ENCODE peak calls at places on chromosomes 7 and 10, in ten cellular contexts. F, N, X, K, T, R, W, M, Q and P are unnamed samples.

GRCh38 chr10:131676971-131677421 is 223.8 kb upstream of the PPP2R2D start:
- DNase-seq in R (no peak), N (no peak), X (no peak), T (no peak), K (no peak), W (no peak), F (peak), Q (no peak), M (no peak), P (no peak)

GRCh38 chr10:71371750-71372166 is 25.0 kb upstream of the CDH23 start:
- DNase-seq in F (peak), M (no peak), W (no peak), Q (no peak), R (no peak), X (no peak), N (no peak), K (no peak), T (no peak), P (no peak)

GRCh38 chr7:16847381-16847860 is 34.4 kb downstream of the AGR3 start:
- DNase-seq in K (peak), X (no peak), F (no peak), Q (no peak), W (no peak), M (no peak), N (peak), R (peak), T (peak), P (no peak)

GRCh38 chr10:131079314-131079713 is 232.2 kb downstream of the TCERG1L start:
- DNase-seq in R (no peak), Q (no peak), N (no peak), K (no peak), T (no peak), X (no peak), F (no peak), W (no peak), M (no peak), P (no peak)

GRCh38 chr7:24981544-24981951 is 1.6 kb upstream of the OSBPL3 start:
- DNase-seq in F (peak), X (peak), T (no peak), Q (peak), M (peak), K (peak), N (peak), R (peak), W (peak), P (peak)

GRCh38 chr7:44867073-44867990 is 18.0 kb downstream of the PURB start:
- DNase-seq in Q (no peak), X (peak), T (peak), M (peak), N (no peak), K (no peak), F (peak), R (peak), W (no peak), P (peak)

GRCh38 chr7:106367018-106367420 is 82.2 kb upstream of the NAMPT start:
- DNase-seq in W (no peak), T (peak), M (no peak), Q (no peak), X (peak), R (peak), F (peak), N (no peak), K (no peak), P (no peak)

GRCh38 chr10:112812571-112812970 is 137.5 kb upstream of the TCF7L2 start:
- DNase-seq in W (no peak), N (no peak), R (no peak), M (no peak), X (no peak), Q (no peak), F (no peak), K (no peak), T (no peak), P (no peak)

GRCh38 chr10:5506751-5507648 is 7.6 kb upstream of the CALML5 start:
- DNase-seq in K (no peak), R (no peak), T (no peak), N (peak), Q (no peak), M (no peak), W (no peak), F (no peak), X (no peak), P (peak)

GRCh38 chr10:114334301-114334700 is 70.0 kb downstream of the AFAP1L2 start:
- DNase-seq in N (no peak), X (no peak), T (no peak), F (no peak), R (no peak), M (no peak), Q (no peak), K (no peak), W (no peak), P (no peak)

GRCh38 chr7:2622869-2623697 is 8.7 kb upstream of the TTYH3 start:
- DNase-seq in K (no peak), M (peak), T (no peak), X (no peak), Q (no peak), R (no peak), F (no peak), W (no peak), N (peak), P (no peak)

GRCh38 chr10:1197384-1197783 is 141.2 kb downstream of the WDR37 start:
- DNase-seq in N (peak), X (no peak), R (no peak), K (no peak), T (no peak), F (no peak), Q (no peak), M (no peak), W (no peak), P (no peak)

GRCh38 chr7:124652237-124652636 is 113.4 kb downstream of the GPR37 start:
- DNase-seq in F (no peak), K (no peak), W (no peak), Q (no peak), T (no peak), R (peak), X (no peak), N (no peak), M (no peak), P (peak)

GRCh38 chr10:118151461-118151860 is 104.7 kb upstream of the RAB11FIP2 start:
- DNase-seq in T (no peak), M (no peak), Q (no peak), F (no peak), K (no peak), N (no peak), R (no peak), W (no peak), X (no peak), P (no peak)

GRCh38 chr7:129123517-129123872 is 21.0 kb upstream of the TSPAN33 start:
- DNase-seq in Q (no peak), N (no peak), F (no peak), R (no peak), X (no peak), T (no peak), W (no peak), K (no peak), M (no peak), P (no peak)

GRCh38 chr7:31114593-31115343 is 62.7 kb downstream of the ADCYAP1R1 start:
- DNase-seq in K (no peak), T (no peak), N (no peak), Q (no peak), X (peak), W (no peak), M (no peak), F (peak), R (peak), P (no peak)

GRCh38 chr10:18100664-18101063 is 39.6 kb upstream of the CACNB2 start:
- DNase-seq in K (no peak), F (peak), N (no peak), X (no peak), R (peak), M (no peak), W (no peak), T (no peak), Q (no peak), P (no peak)

GRCh38 chr10:2972216-2972615 is 95.1 kb upstream of the PFKP start:
- DNase-seq in F (no peak), X (no peak), Q (no peak), K (no peak), W (no peak), M (no peak), N (no peak), R (no peak), T (no peak), P (no peak)

GRCh38 chr7:47819054-47819920 is 129.0 kb downstream of the PKD1L1 start:
- DNase-seq in X (peak), F (peak), R (peak), M (peak), N (peak), K (peak), Q (peak), T (peak), W (peak), P (peak)

GRCh38 chr7:30238721-30239441 is 45.5 kb upstream of the ZNRF2 start:
- DNase-seq in F (no peak), N (peak), K (peak), M (peak), Q (no peak), R (no peak), X (peak), T (no peak), W (no peak), P (no peak)

GRCh38 chr7:45143616-45144015 is 14.0 kb upstream of the RAMP3 start:
- DNase-seq in W (no peak), N (no peak), F (no peak), K (no peak), X (no peak), Q (no peak), M (no peak), T (no peak), R (peak), P (peak)

GRCh38 chr7:151689196-151689971 is 169.7 kb upstream of the RHEB start:
- DNase-seq in K (peak), F (no peak), M (no peak), Q (peak), N (no peak), R (no peak), W (peak), T (no peak), X (no peak), P (peak)

GRCh38 chr10:3935141-3935540 is 150.1 kb upstream of the KLF6 start:
- DNase-seq in T (no peak), K (no peak), N (no peak), R (peak), W (peak), X (peak), Q (no peak), M (peak), F (no peak), P (no peak)

GRCh38 chr7:80732635-80733034 is 94.2 kb downstream of the CD36 start:
- DNase-seq in T (peak), N (no peak), R (no peak), M (no peak), Q (no peak), X (no peak), W (no peak), F (peak), K (no peak), P (no peak)

GRCh38 chr7:3250725-3251124 is 50.3 kb upstream of the SDK1 start:
- DNase-seq in N (no peak), Q (no peak), R (no peak), M (no peak), K (no peak), T (no peak), W (no peak), F (no peak), X (no peak), P (no peak)

GRCh38 chr10:111933937-111934336 is 249.6 kb downstream of the GPAM start:
- DNase-seq in T (no peak), M (no peak), X (no peak), K (no peak), Q (no peak), F (no peak), W (no peak), N (no peak), R (no peak), P (no peak)

GRCh38 chr10:25068152-25069058 is 52.0 kb downstream of the THNSL1 start:
- DNase-seq in F (no peak), Q (no peak), X (peak), N (no peak), W (no peak), R (peak), K (no peak), T (no peak), M (no peak), P (no peak)

GRCh38 chr7:47290466-47290865 is 291.4 kb downstream of the TNS3 start:
- DNase-seq in F (no peak), R (no peak), W (no peak), Q (no peak), X (no peak), N (no peak), K (no peak), M (no peak), T (no peak), P (no peak)

GRCh38 chr10:125002423-125003145 is 60.7 kb downstream of the ZRANB1 start:
- DNase-seq in W (peak), X (no peak), N (no peak), M (peak), Q (peak), F (no peak), K (peak), T (no peak), R (no peak), P (no peak)

GRCh38 chr10:1661861-1662260 is 75.5 kb downstream of the ADARB2 start:
- DNase-seq in F (no peak), R (no peak), N (no peak), M (no peak), X (no peak), W (no peak), K (no peak), Q (no peak), T (no peak), P (no peak)

GRCh38 chr7:132551928-132552327 is 24.3 kb downstream of the PLXNA4 start:
- DNase-seq in W (no peak), Q (no peak), N (no peak), M (no peak), R (no peak), K (no peak), F (no peak), T (no peak), X (no peak), P (no peak)

GRCh38 chr10:1393481-1393880 is 337.3 kb downstream of the WDR37 start:
- DNase-seq in X (no peak), F (no peak), N (no peak), K (no peak), W (no peak), T (no peak), Q (no peak), M (peak), R (no peak), P (no peak)

GRCh38 chr7:138395763-138396162 is 64.3 kb upstream of the TRIM24 start:
- DNase-seq in M (no peak), Q (no peak), X (no peak), N (no peak), R (no peak), F (no peak), T (no peak), K (no peak), W (no peak), P (no peak)

GRCh38 chr10:3887404-3887803 is 102.4 kb upstream of the KLF6 start:
- DNase-seq in X (no peak), K (peak), Q (no peak), F (no peak), W (no peak), M (no peak), N (no peak), T (no peak), R (no peak), P (no peak)

GRCh38 chr7:95688931-95689453 is 83.4 kb upstream of the DYNC1I1 start:
- DNase-seq in R (peak), M (peak), F (no peak), K (no peak), W (no peak), Q (no peak), N (no peak), X (no peak), T (no peak), P (no peak)

GRCh38 chr10:73096452-73097304 is at the start of gene P4HA1:
- DNase-seq in K (peak), Q (peak), T (peak), R (peak), W (peak), X (peak), N (peak), M (peak), F (peak), P (peak)
- TF ChIP-seq POLR2A in K (peak), Q (peak), T (peak), R (peak), W (no peak), X (peak), N (peak), M (peak), F (peak), P (peak)

GRCh38 chr10:103100620-103101019 is 92.5 kb downstream of the NT5C2 start:
- DNase-seq in R (no peak), W (no peak), X (no peak), K (no peak), M (no peak), T (no peak), F (no peak), N (no peak), Q (no peak), P (no peak)

GRCh38 chr10:103090911-103091310 is 102.2 kb downstream of the NT5C2 start:
- DNase-seq in M (no peak), N (no peak), T (no peak), R (no peak), K (no peak), Q (no peak), X (no peak), F (no peak), W (no peak), P (no peak)

GRCh38 chr10:103095005-103095404 is 98.1 kb downstream of the NT5C2 start:
- DNase-seq in R (no peak), M (no peak), F (no peak), K (no peak), X (no peak), N (no peak), Q (no peak), T (no peak), W (no peak), P (no peak)

DNA sequence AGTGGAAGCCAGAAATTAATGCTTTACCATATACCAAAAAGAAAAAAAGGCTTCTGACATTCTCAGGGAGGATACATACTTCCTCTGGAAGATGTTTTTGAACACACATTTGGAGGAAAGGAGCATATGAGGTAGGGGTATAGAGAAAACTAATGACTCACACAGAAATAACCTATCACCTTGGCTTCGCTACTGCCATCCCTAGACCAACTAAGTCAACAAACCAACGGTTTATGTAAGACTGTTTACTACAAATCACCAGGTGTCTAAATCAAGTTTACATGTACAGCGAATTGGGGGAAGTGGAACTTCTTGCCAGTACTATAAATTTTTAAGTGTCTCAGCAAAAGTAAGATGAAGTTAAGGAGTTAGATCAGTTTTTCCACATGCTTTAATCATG is 96.9 kb downstream of the NT5C2 start:
- DNase-seq in R (no peak), X (no peak), F (no peak), W (no peak), T (no peak), M (no peak), K (no peak), Q (no peak), N (no peak), P (no peak)
- TF ChIP-seq POLR2A in R (no peak), X (no peak), F (no peak), W (no peak), T (no peak), M (no peak), K (no peak), Q (no peak), N (no peak), P (no peak)

DNA sequence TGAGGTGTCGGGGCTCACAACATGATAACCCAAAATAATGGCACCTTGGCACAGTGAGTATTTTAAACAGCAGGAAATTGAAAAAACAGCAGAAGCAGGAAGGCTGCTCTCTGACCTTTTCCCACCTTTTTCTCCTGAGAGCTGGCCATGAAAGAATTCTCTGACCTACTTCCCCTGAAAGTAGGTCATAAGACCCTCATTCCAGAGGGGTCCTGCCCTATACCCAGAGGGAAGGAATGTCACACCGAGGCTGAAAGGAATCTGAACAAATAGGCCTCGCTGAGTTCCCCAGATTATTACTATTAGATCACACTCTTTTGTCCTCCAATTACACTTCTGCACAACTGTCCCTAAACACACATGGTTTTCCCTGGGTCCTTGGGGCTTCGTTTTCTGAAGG is 18.8 kb downstream of the CPVL start:
- DNase-seq in W (no peak), K (no peak), R (no peak), T (no peak), Q (no peak), N (no peak), M (no peak), X (peak), F (no peak), P (no peak)
- TF ChIP-seq POLR2A in W (no peak), K (no peak), R (no peak), T (no peak), Q (no peak), N (no peak), M (no peak), X (no peak), F (no peak), P (no peak)

GRCh38 chr7:5423844-5424688 is 432 bp upstream of the TNRC18 start:
- DNase-seq in Q (peak), N (peak), R (peak), K (peak), M (peak), T (peak), F (peak), X (peak), W (peak), P (peak)
- TF ChIP-seq POLR2A in Q (no peak), N (peak), R (no peak), K (peak), M (peak), T (no peak), F (peak), X (peak), W (no peak), P (peak)